ENCODE peak calls at places on chromosome 14, in five cellular contexts. E is nephron progenitor cell, P is H1, Z is mammary epithelial cell, G is epithelial cell of esophagus. A is an unnamed sample.

GRCh38 chr14:106691601-106692291 is 1165.4 kb downstream of the TMEM121 start:
- DNase-seq in E (peak), P (peak), Z (no peak), G (no peak), A (no peak)

GRCh38 chr14:32010561-32011188 is 66.4 kb upstream of the ARHGAP5 start:
- DNase-seq in E (no peak), P (no peak), Z (peak), G (peak), A (no peak)

GRCh38 chr14:68624541-68625220 is 168.2 kb downstream of the ZFP36L1 start:
- DNase-seq in E (no peak), P (peak), Z (no peak), G (no peak), A (no peak)

GRCh38 chr14:24082411-24083080 is 11.2 kb downstream of the CPNE6 start:
- DNase-seq in E (no peak), P (no peak), Z (no peak), G (no peak), A (no peak)

GRCh38 chr14:86038401-86038985 is 508.5 kb downstream of the FLRT2 start:
- DNase-seq in E (peak), P (peak), Z (peak), G (peak), A (peak)

GRCh38 chr14:25400607-25401206 is 350.8 kb upstream of the STXBP6 start:
- DNase-seq in E (peak), P (peak), Z (peak), G (peak), A (no peak)

GRCh38 chr14:77039285-77040058 is 11.0 kb upstream of the IRF2BPL start:
- DNase-seq in E (no peak), P (no peak), Z (peak), G (no peak), A (no peak)

GRCh38 chr14:99725774-99726537 is 41.9 kb downstream of the CYP46A1 start:
- DNase-seq in E (no peak), P (peak), Z (no peak), G (no peak), A (peak)

GRCh38 chr14:74867673-74868072 is 8.3 kb downstream of the PROX2 start:
- DNase-seq in E (no peak), P (no peak), Z (no peak), G (no peak), A (no peak)

GRCh38 chr14:75522224-75522764 is at the start of gene BATF:
- DNase-seq in E (no peak), P (no peak), Z (no peak), G (no peak), A (no peak)

GRCh38 chr14:106844608-106845285 is 1318.4 kb downstream of the TMEM121 start:
- DNase-seq in E (no peak), P (no peak), Z (peak), G (no peak), A (no peak)

GRCh38 chr14:105022276-105022670 is 1.4 kb upstream of the CDCA4 start:
- DNase-seq in E (no peak), P (no peak), Z (no peak), G (no peak), A (no peak)

GRCh38 chr14:105023144-105023543 is 2.3 kb upstream of the CDCA4 start:
- DNase-seq in E (no peak), P (no peak), Z (no peak), G (peak), A (no peak)

GRCh38 chr14:105019861-105020814 is 745 bp downstream of the CDCA4 start:
- DNase-seq in E (peak), P (peak), Z (no peak), G (peak), A (peak)

GRCh38 chr14:105020815-105021655 is at the start of gene CDCA4:
- DNase-seq in E (peak), P (peak), Z (peak), G (peak), A (peak)

DNA sequence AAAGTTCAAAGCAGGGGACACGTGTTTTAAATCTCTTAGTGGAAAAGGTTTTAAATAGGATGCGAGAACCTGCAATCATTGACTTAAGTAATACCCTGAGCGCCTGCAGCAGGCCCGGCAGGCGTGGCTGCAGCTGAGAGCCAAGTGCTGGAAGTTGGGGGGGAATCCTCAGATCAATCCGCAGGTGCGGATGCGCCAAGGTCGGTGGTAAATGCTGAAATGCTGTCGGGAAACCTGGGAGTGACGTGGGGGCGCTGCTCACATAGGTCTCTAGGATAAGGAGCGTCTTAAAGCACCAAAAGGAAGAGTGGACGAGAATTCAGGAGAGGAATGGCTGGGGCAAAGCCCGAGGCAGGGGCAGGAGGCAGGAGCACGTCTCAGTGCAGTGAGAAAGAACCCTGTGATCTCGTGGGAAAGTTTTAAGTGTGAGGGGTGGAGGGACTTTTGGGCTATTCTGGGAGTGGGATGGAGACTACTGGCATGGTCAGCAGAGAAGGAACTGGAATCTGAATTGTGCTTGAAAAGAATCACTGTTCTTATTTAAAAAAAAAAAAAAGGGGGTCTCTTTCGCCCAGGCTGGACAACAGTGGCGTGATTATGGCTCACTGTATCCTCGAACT is 883 bp upstream of the CDCA4 start:
- DNase-seq in E (peak), P (peak), Z (peak), G (peak), A (peak)
- TF ChIP-seq CTCF in E (no peak), P (peak), Z (peak), G (peak), A (peak)

GRCh38 chr14:66610154-66610563 is 102.2 kb downstream of the GPHN start:
- DNase-seq in E (no peak), P (no peak), Z (no peak), G (peak), A (no peak)
- TF ChIP-seq CTCF in E (no peak), P (peak), Z (peak), G (peak), A (peak)

DNA sequence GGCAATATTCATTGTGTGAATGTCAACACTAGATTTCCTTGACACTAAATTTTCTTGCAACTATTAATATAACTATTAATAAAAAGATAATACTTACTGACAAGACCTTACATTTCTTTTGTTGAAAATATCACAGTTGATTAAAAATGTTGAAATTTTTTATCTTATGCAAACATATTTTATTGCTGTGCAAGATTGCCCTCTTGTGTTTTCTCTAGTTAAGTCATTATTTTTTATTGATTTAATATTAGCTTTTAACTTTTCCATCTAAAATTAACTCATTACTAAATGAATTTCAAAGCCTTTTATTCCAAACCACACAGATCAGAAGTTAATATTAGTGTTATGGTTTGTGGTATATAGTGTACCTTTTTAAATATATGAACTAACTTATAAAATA is 11.7 kb upstream of the NAA30 start:
- DNase-seq in E (no peak), P (no peak), Z (no peak), G (no peak), A (no peak)
- TF ChIP-seq CTCF in E (no peak), P (no peak), Z (peak), G (no peak), A (peak)

GRCh38 chr14:59511916-59512530 is 27.7 kb downstream of the JKAMP start:
- DNase-seq in E (peak), P (peak), Z (no peak), G (no peak), A (peak)
- TF ChIP-seq CTCF in E (peak), P (peak), Z (peak), G (peak), A (peak)

GRCh38 chr14:29925736-29926135 is 1.9 kb downstream of the PRKD1 start:
- DNase-seq in E (no peak), P (no peak), Z (no peak), G (no peak), A (no peak)

GRCh38 chr14:29926701-29927595 is 699 bp downstream of the PRKD1 start:
- DNase-seq in E (peak), P (peak), Z (peak), G (peak), A (peak)

GRCh38 chr14:29926228-29926627 is 1.4 kb downstream of the PRKD1 start:
- DNase-seq in E (peak), P (no peak), Z (no peak), G (no peak), A (no peak)

GRCh38 chr14:29928342-29928640 is 644 bp upstream of the PRKD1 start:
- DNase-seq in E (no peak), P (no peak), Z (no peak), G (no peak), A (no peak)

DNA sequence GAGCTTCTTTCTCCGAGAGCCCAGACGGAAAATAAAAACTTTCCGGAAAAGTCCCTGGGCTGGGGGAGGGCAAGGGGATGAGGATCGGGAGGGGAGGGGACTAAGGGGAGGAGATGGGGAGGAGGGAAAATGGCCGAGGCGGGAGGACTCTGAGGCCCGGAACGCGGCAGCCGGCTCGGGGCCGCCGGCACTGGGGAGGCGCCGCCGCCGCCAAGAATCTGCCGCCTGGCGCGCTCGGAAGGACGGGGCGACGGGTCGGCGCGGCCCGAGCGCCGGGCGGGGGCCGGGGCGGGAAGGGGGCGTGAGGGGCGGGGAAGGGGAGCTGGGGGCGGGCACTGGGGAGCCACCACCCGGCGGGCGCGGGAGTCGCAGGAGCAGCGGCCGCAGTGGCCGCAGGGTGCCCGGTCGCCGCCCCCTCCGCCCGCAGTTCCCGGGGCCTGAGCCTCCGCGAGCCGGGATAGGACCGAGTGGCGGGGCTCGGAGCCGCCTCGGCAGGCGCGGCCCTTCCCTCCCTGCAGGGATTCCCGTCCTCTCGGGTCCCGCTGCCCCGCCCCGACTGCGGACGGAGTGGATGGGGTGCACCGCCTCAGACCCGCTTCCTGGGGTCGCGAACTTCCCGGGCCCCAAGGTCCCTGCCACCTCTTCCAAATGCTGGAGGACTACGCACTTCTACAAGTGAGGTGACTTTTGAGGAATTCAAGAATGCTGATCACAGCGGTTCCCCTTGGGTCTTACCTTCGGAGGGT is at the start of gene PRKD1:
- DNase-seq in E (peak), P (peak), Z (peak), G (peak), A (peak)
- TF ChIP-seq CTCF in E (no peak), P (no peak), Z (no peak), G (no peak), A (peak)

GRCh38 chr14:61527325-61528100 is 167.8 kb upstream of the HIF1A start:
- DNase-seq in E (no peak), P (no peak), Z (peak), G (peak), A (no peak)
- TF ChIP-seq CTCF in E (no peak), P (no peak), Z (no peak), G (no peak), A (no peak)

GRCh38 chr14:92898732-92899131 is 24.2 kb upstream of the CHGA start:
- DNase-seq in E (no peak), P (no peak), Z (no peak), G (no peak), A (no peak)
- TF ChIP-seq CTCF in E (no peak), P (no peak), Z (no peak), G (no peak), A (no peak)

GRCh38 chr14:50040905-50041465 is 75.4 kb downstream of the VCPKMT start:
- DNase-seq in E (no peak), P (no peak), Z (no peak), G (no peak), A (no peak)

GRCh38 chr14:50041980-50042379 is 74.4 kb downstream of the VCPKMT start:
- DNase-seq in E (no peak), P (no peak), Z (no peak), G (no peak), A (no peak)

GRCh38 chr14:50039734-50040400 is 76.5 kb downstream of the VCPKMT start:
- DNase-seq in E (no peak), P (no peak), Z (peak), G (peak), A (no peak)

GRCh38 chr14:50039120-50039517 is 77.3 kb downstream of the VCPKMT start:
- DNase-seq in E (no peak), P (no peak), Z (no peak), G (no peak), A (no peak)

DNA sequence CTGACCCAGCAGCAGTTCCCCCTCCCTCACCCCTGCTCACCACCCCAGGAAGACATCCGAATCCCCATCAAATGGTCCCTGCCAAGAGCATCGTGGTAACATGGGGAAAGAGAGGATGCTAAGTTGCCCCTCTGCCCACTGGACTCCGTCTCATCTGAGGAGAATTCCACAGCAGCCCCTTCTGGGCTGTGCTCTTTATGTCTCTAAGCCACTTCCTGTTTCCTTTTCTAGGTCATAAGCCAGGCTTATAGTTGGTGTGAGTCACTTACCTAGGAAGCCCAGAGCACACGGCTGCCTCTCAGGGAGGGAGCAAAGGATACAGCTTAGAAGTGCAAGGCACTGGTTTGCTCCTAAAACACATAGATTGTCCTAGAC is 76.0 kb downstream of the VCPKMT start:
- DNase-seq in E (no peak), P (no peak), Z (peak), G (peak), A (no peak)
- TF ChIP-seq CTCF in E (no peak), P (no peak), Z (no peak), G (no peak), A (no peak)

GRCh38 chr14:52012635-52013034 is 23.3 kb downstream of the RTRAF start:
- DNase-seq in E (no peak), P (no peak), Z (no peak), G (no peak), A (no peak)

GRCh38 chr14:52014601-52015267 is 25.4 kb downstream of the RTRAF start:
- DNase-seq in E (no peak), P (no peak), Z (no peak), G (no peak), A (no peak)

GRCh38 chr14:52018252-52018651 is 28.9 kb downstream of the RTRAF start:
- DNase-seq in E (no peak), P (no peak), Z (no peak), G (peak), A (no peak)

GRCh38 chr14:52013984-52014600 is 24.7 kb downstream of the RTRAF start:
- DNase-seq in E (peak), P (peak), Z (no peak), G (no peak), A (peak)

GRCh38 chr14:52015411-52016030 is 26.2 kb downstream of the RTRAF start:
- DNase-seq in E (peak), P (peak), Z (no peak), G (peak), A (no peak)
- TF ChIP-seq CTCF in E (no peak), P (peak), Z (peak), G (peak), A (peak)

GRCh38 chr14:54901380-54902142 is 1.1 kb downstream of the GCH1 start:
- DNase-seq in E (peak), P (no peak), Z (no peak), G (peak), A (no peak)

GRCh38 chr14:54906075-54906474 is 3.4 kb upstream of the GCH1 start:
- DNase-seq in E (no peak), P (no peak), Z (no peak), G (no peak), A (no peak)

GRCh38 chr14:54902521-54903420 is at the start of gene GCH1:
- DNase-seq in E (peak), P (peak), Z (peak), G (peak), A (peak)

GRCh38 chr14:54902143-54902520 is 494 bp downstream of the GCH1 start:
- DNase-seq in E (peak), P (peak), Z (peak), G (peak), A (peak)
- TF ChIP-seq CTCF in E (no peak), P (no peak), Z (no peak), G (no peak), A (peak)

A was measured in progenitor cell of endocrine pancreas.